ENCODE peak calls at places on chromosomes 11 and 22, in nine cellular contexts. M is fibroblast of lung; E is left kidney; S is WTC11; T is endothelial cell; I is activated CD4-positive, alpha-beta T cell treated with anti-CD3 and anti-CD28 coated beads, Interleukin-2, amount 50 U/mL, for 1 hour; W is mucosa of gallbladder; O is tibial nerve; C is NCI-H2171 treated with DMSO at 0.1 percent for 48 hours. B is an unnamed sample.

GRCh38 chr22:20569059-20570058 is 61.9 kb downstream of the MED15 start:
- DNase-seq in M (peak; percentile 99), E (peak; percentile 17), S (no peak), T (no peak), I (peak; percentile 84), W (peak; percentile 88), O (peak; percentile 69), C (no peak), B (no peak)

GRCh38 chr11:13668957-13669521 is 571 bp downstream of the FAR1 start:
- DNase-seq in M (peak; percentile 31), E (peak; percentile 73), S (no peak), T (peak; percentile 49), I (peak; percentile 45), W (no peak), O (no peak), C (peak; percentile 34), B (peak; percentile 49)

GRCh38 chr11:11351042-11351586 is 1.9 kb downstream of the CSNK2A3 start:
- DNase-seq in M (no peak), E (no peak), S (no peak), T (no peak), I (no peak), W (no peak), O (no peak), C (no peak), B (no peak)

GRCh38 chr11:45518853-45519545 is 146.4 kb downstream of the CHST1 start:
- DNase-seq in M (no peak), E (no peak), S (no peak), T (no peak), I (no peak), W (no peak), O (no peak), C (no peak), B (no peak)

GRCh38 chr11:11482726-11483125 is 129.7 kb upstream of the CSNK2A3 start:
- DNase-seq in M (peak; percentile 5), E (no peak), S (no peak), T (no peak), I (no peak), W (no peak), O (no peak), C (no peak), B (no peak)

GRCh38 chr22:45310331-45311032 is 748 bp downstream of the FAM118A start:
- DNase-seq in M (no peak), E (peak; percentile 42), S (no peak), T (no peak), I (no peak), W (no peak), O (no peak), C (no peak), B (no peak)

GRCh38 chr11:364991-365390 is 4.3 kb upstream of the B4GALNT4 start:
- DNase-seq in M (no peak), E (no peak), S (no peak), T (no peak), I (no peak), W (no peak), O (no peak), C (no peak), B (no peak)

GRCh38 chr11:115941481-115941993 is 437.3 kb upstream of the CADM1 start:
- DNase-seq in M (peak; percentile 100), E (no peak), S (no peak), T (no peak), I (no peak), W (peak; percentile 31), O (no peak), C (no peak), B (no peak)

GRCh38 chr11:132220464-132220863 is 850.0 kb downstream of the NTM start:
- DNase-seq in M (peak; percentile 93), E (peak; percentile 77), S (no peak), T (no peak), I (no peak), W (no peak), O (no peak), C (no peak), B (no peak)

GRCh38 chr22:46665151-46665695 is 45.0 kb downstream of the GRAMD4 start:
- DNase-seq in M (no peak), E (no peak), S (no peak), T (no peak), I (no peak), W (no peak), O (no peak), C (no peak), B (no peak)

GRCh38 chr11:2446590-2447252 is 1.9 kb downstream of the KCNQ1 start:
- DNase-seq in M (no peak), E (no peak), S (no peak), T (no peak), I (no peak), W (no peak), O (no peak), C (no peak), B (no peak)

GRCh38 chr11:128151338-128151737 is 436.0 kb downstream of the ETS1 start:
- DNase-seq in M (no peak), E (no peak), S (no peak), T (no peak), I (no peak), W (no peak), O (no peak), C (no peak), B (no peak)

GRCh38 chr11:118921929-118922744 is 3.6 kb downstream of the BCL9L start:
- DNase-seq in M (peak; percentile 66), E (peak; percentile 79), S (peak; percentile 76), T (peak; percentile 18), I (no peak), W (peak; percentile 83), O (peak; percentile 59), C (no peak), B (peak; percentile 90)

GRCh38 chr22:38415561-38416321 is 39.3 kb downstream of the KCNJ4 start:
- DNase-seq in M (no peak), E (no peak), S (peak; percentile 56), T (no peak), I (no peak), W (no peak), O (no peak), C (peak; percentile 32), B (no peak)

GRCh38 chr11:112523477-112523876 is 262.8 kb upstream of the PLET1 start:
- DNase-seq in M (no peak), E (peak; percentile 61), S (peak; percentile 17), T (no peak), I (no peak), W (no peak), O (no peak), C (no peak), B (peak; percentile 84)

GRCh38 chr11:106327134-106327533 is 249.7 kb downstream of the AASDHPPT start:
- DNase-seq in M (no peak), E (no peak), S (peak; percentile 15), T (no peak), I (no peak), W (no peak), O (no peak), C (no peak), B (peak; percentile 61)

GRCh38 chr11:134529212-134530096 is 117.4 kb upstream of the B3GAT1 start:
- DNase-seq in M (no peak), E (no peak), S (no peak), T (no peak), I (no peak), W (no peak), O (no peak), C (no peak), B (no peak)

GRCh38 chr22:43210631-43211515 is 23.9 kb upstream of the TTLL12 start:
- DNase-seq in M (no peak), E (no peak), S (no peak), T (no peak), I (no peak), W (no peak), O (no peak), C (no peak), B (no peak)

GRCh38 chr11:94031625-94032024 is 10.5 kb downstream of the HEPHL1 start:
- DNase-seq in M (no peak), E (no peak), S (no peak), T (no peak), I (no peak), W (no peak), O (no peak), C (no peak), B (no peak)

GRCh38 chr11:103358251-103358650 is 249.0 kb downstream of the DYNC2H1 start:
- DNase-seq in M (peak; percentile 78), E (no peak), S (no peak), T (no peak), I (no peak), W (no peak), O (no peak), C (no peak), B (no peak)

GRCh38 chr11:17588166-17588565 is 41.1 kb downstream of the OTOG start:
- DNase-seq in M (no peak), E (no peak), S (peak; percentile 4), T (no peak), I (no peak), W (no peak), O (peak; percentile 4), C (no peak), B (no peak)

GRCh38 chr11:48148749-48149148 is 67.9 kb upstream of the OR4B1 start:
- DNase-seq in M (peak; percentile 66), E (no peak), S (no peak), T (no peak), I (no peak), W (no peak), O (no peak), C (no peak), B (no peak)

GRCh38 chr22:45868586-45869443 is 108.1 kb downstream of the WNT7B start:
- DNase-seq in M (no peak), E (no peak), S (no peak), T (no peak), I (no peak), W (peak; percentile 7), O (no peak), C (peak; percentile 79), B (no peak)

B was measured in ELF-1.